ENCODE peak calls at places on chromosome 11, in six cellular contexts. Y, P, E, M, I and L are unnamed samples.
A peak's percentile ranks its signal among the peaks of the same experiment; 100 is the strongest.

GRCh38 chr11:118911880-118912741 is 13.6 kb downstream of the BCL9L start:
- DNase-seq in Y (peak; percentile 55), P (peak; percentile 74), E (peak; percentile 70), M (no peak), I (peak; percentile 76), L (peak; percentile 34)

GRCh38 chr11:75766449-75767227 is 1.9 kb upstream of the DGAT2 start:
- DNase-seq in Y (peak; percentile 20), P (no peak), E (no peak), M (no peak), I (no peak), L (no peak)

GRCh38 chr11:76658231-76658630 is 12.3 kb downstream of the LRRC32 start:
- DNase-seq in Y (no peak), P (no peak), E (no peak), M (no peak), I (no peak), L (no peak)

GRCh38 chr11:8056810-8057463 is 24.1 kb upstream of the TUB start:
- DNase-seq in Y (no peak), P (peak; percentile 83), E (no peak), M (no peak), I (peak; percentile 39), L (no peak)

GRCh38 chr11:46391186-46391577 is 394 bp downstream of the CHRM4 start:
- DNase-seq in Y (no peak), P (no peak), E (no peak), M (no peak), I (no peak), L (no peak)

GRCh38 chr11:1693327-1694063 is 3.5 kb upstream of the KRTAP5-6 start:
- DNase-seq in Y (peak; percentile 46), P (peak; percentile 72), E (peak; percentile 73), M (peak; percentile 65), I (peak; percentile 80), L (peak; percentile 83)

GRCh38 chr11:70897429-70897828 is 354.9 kb downstream of the SHANK2 start:
- DNase-seq in Y (no peak), P (no peak), E (no peak), M (no peak), I (no peak), L (no peak)

GRCh38 chr11:17479284-17480214 is 2.9 kb upstream of the ABCC8 start:
- DNase-seq in Y (no peak), P (no peak), E (no peak), M (peak; percentile 68), I (peak; percentile 40), L (peak; percentile 75)

GRCh38 chr11:126468102-126468521 is 112.6 kb downstream of the ST3GAL4 start:
- DNase-seq in Y (no peak), P (no peak), E (no peak), M (no peak), I (no peak), L (no peak)

GRCh38 chr11:42951266-42951665 is 360.5 kb upstream of the API5 start:
- DNase-seq in Y (no peak), P (no peak), E (no peak), M (no peak), I (no peak), L (no peak)

GRCh38 chr11:72439455-72439854 is 5.1 kb upstream of the CLPB start:
- DNase-seq in Y (no peak), P (peak; percentile 31), E (no peak), M (no peak), I (no peak), L (no peak)

GRCh38 chr11:45383229-45383628 is 97.1 kb upstream of the SYT13 start:
- DNase-seq in Y (no peak), P (no peak), E (no peak), M (peak; percentile 10), I (no peak), L (no peak)

GRCh38 chr11:121762820-121763219 is 310.1 kb upstream of the SORL1-AS1 start:
- DNase-seq in Y (no peak), P (no peak), E (no peak), M (peak; percentile 95), I (peak; percentile 15), L (peak; percentile 77)

GRCh38 chr11:67270256-67271211 is 4.3 kb downstream of the GRK2 start:
- DNase-seq in Y (no peak), P (no peak), E (no peak), M (no peak), I (peak; percentile 56), L (no peak)

GRCh38 chr11:126060651-126061220 is 1.9 kb downstream of the CDON start:
- DNase-seq in Y (no peak), P (no peak), E (no peak), M (peak; percentile 10), I (no peak), L (peak; percentile 8)

GRCh38 chr11:111765320-111765983 is 737 bp downstream of the PPP2R1B start:
- DNase-seq in Y (no peak), P (peak; percentile 15), E (no peak), M (no peak), I (peak; percentile 63), L (no peak)

GRCh38 chr11:65590240-65590738 is 5.3 kb downstream of the KCNK7 start:
- DNase-seq in Y (no peak), P (no peak), E (no peak), M (peak; percentile 74), I (peak; percentile 40), L (no peak)

GRCh38 chr11:115291391-115291744 is 212.8 kb downstream of the CADM1 start:
- DNase-seq in Y (no peak), P (no peak), E (no peak), M (no peak), I (no peak), L (no peak)

GRCh38 chr11:46348566-46348981 is 1.3 kb downstream of the DGKZ start:
- DNase-seq in Y (no peak), P (no peak), E (no peak), M (no peak), I (peak; percentile 61), L (no peak)

GRCh38 chr11:88266919-88267318 is 70.6 kb downstream of the CTSC start:
- DNase-seq in Y (no peak), P (no peak), E (no peak), M (no peak), I (no peak), L (no peak)

GRCh38 chr11:68685656-68686380 is 1.5 kb downstream of the GAL start:
- DNase-seq in Y (no peak), P (no peak), E (no peak), M (no peak), I (no peak), L (no peak)

GRCh38 chr11:60459345-60459744 is 3.7 kb downstream of the MS4A1 start:
- DNase-seq in Y (no peak), P (no peak), E (no peak), M (no peak), I (no peak), L (no peak)

GRCh38 chr11:69000831-69001245 is 12.2 kb downstream of the MRGPRF start:
- DNase-seq in Y (no peak), P (peak; percentile 58), E (no peak), M (no peak), I (peak; percentile 44), L (no peak)

GRCh38 chr11:105005451-105005845 is 17.5 kb downstream of the CASP5 start:
- DNase-seq in Y (no peak), P (no peak), E (no peak), M (no peak), I (no peak), L (no peak)

GRCh38 chr11:106012744-106013143 is 9.3 kb downstream of the MSANTD4 start:
- DNase-seq in Y (no peak), P (no peak), E (no peak), M (peak; percentile 19), I (peak; percentile 38), L (no peak)